ENCODE peak calls at places on chromosomes 5 and 9, in nine cellular contexts. One of them, this sample, is unnamed.

GRCh38 chr5:43917925-43918324 is 314.9 kb downstream of the NNT start:
- DNase-seq in HFFc6: no peak
- DNase-seq in GDM1: no peak
- DNase-seq in tibial artery: no peak
- DNase-seq in stimulated activated CD4-positive, alpha-beta T cell treated with anti-CD3 and anti-CD28 coated beads, Interleukin-12 subunit alpha, Interleukin-12 subunit beta, amount 100 ng/mL, for 48 hours: no peak
- DNase-seq in lung: no peak
- DNase-seq in epithelial cell of esophagus: no peak
- DNase-seq in ureter: no peak
- DNase-seq in NCI-H2081: no peak
- DNase-seq in this sample: peak

GRCh38 chr9:21873540-21874221 is 71.2 kb downstream of the MTAP start:
- DNase-seq in HFFc6: peak
- DNase-seq in GDM1: no peak
- DNase-seq in tibial artery: no peak
- DNase-seq in stimulated activated CD4-positive, alpha-beta T cell treated with anti-CD3 and anti-CD28 coated beads, Interleukin-12 subunit alpha, Interleukin-12 subunit beta, amount 100 ng/mL, for 48 hours: no peak
- DNase-seq in lung: no peak
- DNase-seq in epithelial cell of esophagus: peak
- DNase-seq in ureter: no peak
- DNase-seq in NCI-H2081: no peak
- DNase-seq in this sample: no peak

GRCh38 chr5:34625246-34625645 is 30.9 kb upstream of the RAI14 start:
- DNase-seq in HFFc6: no peak
- DNase-seq in GDM1: no peak
- DNase-seq in tibial artery: no peak
- DNase-seq in stimulated activated CD4-positive, alpha-beta T cell treated with anti-CD3 and anti-CD28 coated beads, Interleukin-12 subunit alpha, Interleukin-12 subunit beta, amount 100 ng/mL, for 48 hours: no peak
- DNase-seq in lung: no peak
- DNase-seq in epithelial cell of esophagus: no peak
- DNase-seq in ureter: no peak
- DNase-seq in NCI-H2081: no peak
- DNase-seq in this sample: no peak

GRCh38 chr5:38889424-38889823 is 43.6 kb downstream of the OSMR start:
- DNase-seq in HFFc6: no peak
- DNase-seq in GDM1: no peak
- DNase-seq in tibial artery: no peak
- DNase-seq in stimulated activated CD4-positive, alpha-beta T cell treated with anti-CD3 and anti-CD28 coated beads, Interleukin-12 subunit alpha, Interleukin-12 subunit beta, amount 100 ng/mL, for 48 hours: no peak
- DNase-seq in lung: no peak
- DNase-seq in epithelial cell of esophagus: no peak
- DNase-seq in ureter: no peak
- DNase-seq in NCI-H2081: no peak
- DNase-seq in this sample: no peak

GRCh38 chr9:112793213-112793810 is 42.8 kb downstream of the SNX30 start:
- DNase-seq in HFFc6: peak
- DNase-seq in GDM1: peak
- DNase-seq in tibial artery: peak
- DNase-seq in stimulated activated CD4-positive, alpha-beta T cell treated with anti-CD3 and anti-CD28 coated beads, Interleukin-12 subunit alpha, Interleukin-12 subunit beta, amount 100 ng/mL, for 48 hours: peak
- DNase-seq in lung: peak
- DNase-seq in epithelial cell of esophagus: peak
- DNase-seq in ureter: peak
- DNase-seq in NCI-H2081: peak
- DNase-seq in this sample: peak

GRCh38 chr5:171055881-171056454 is 194.2 kb downstream of the RANBP17 start:
- DNase-seq in HFFc6: no peak
- DNase-seq in GDM1: no peak
- DNase-seq in tibial artery: no peak
- DNase-seq in stimulated activated CD4-positive, alpha-beta T cell treated with anti-CD3 and anti-CD28 coated beads, Interleukin-12 subunit alpha, Interleukin-12 subunit beta, amount 100 ng/mL, for 48 hours: no peak
- DNase-seq in lung: no peak
- DNase-seq in epithelial cell of esophagus: peak
- DNase-seq in ureter: no peak
- DNase-seq in NCI-H2081: no peak
- DNase-seq in this sample: no peak

GRCh38 chr9:104256031-104256709 is 162.1 kb downstream of the SMC2 start:
- DNase-seq in HFFc6: no peak
- DNase-seq in GDM1: no peak
- DNase-seq in tibial artery: no peak
- DNase-seq in stimulated activated CD4-positive, alpha-beta T cell treated with anti-CD3 and anti-CD28 coated beads, Interleukin-12 subunit alpha, Interleukin-12 subunit beta, amount 100 ng/mL, for 48 hours: no peak
- DNase-seq in lung: no peak
- DNase-seq in epithelial cell of esophagus: peak
- DNase-seq in ureter: no peak
- DNase-seq in NCI-H2081: no peak
- DNase-seq in this sample: no peak

GRCh38 chr5:145925353-145925752 is 11.0 kb upstream of the SH3RF2 start:
- DNase-seq in HFFc6: peak
- DNase-seq in GDM1: no peak
- DNase-seq in tibial artery: no peak
- DNase-seq in stimulated activated CD4-positive, alpha-beta T cell treated with anti-CD3 and anti-CD28 coated beads, Interleukin-12 subunit alpha, Interleukin-12 subunit beta, amount 100 ng/mL, for 48 hours: no peak
- DNase-seq in lung: no peak
- DNase-seq in epithelial cell of esophagus: peak
- DNase-seq in ureter: no peak
- DNase-seq in NCI-H2081: no peak
- DNase-seq in this sample: no peak

GRCh38 chr9:136364369-136364748 is 815 bp upstream of the DNLZ start:
- DNase-seq in HFFc6: no peak
- DNase-seq in GDM1: no peak
- DNase-seq in tibial artery: no peak
- DNase-seq in stimulated activated CD4-positive, alpha-beta T cell treated with anti-CD3 and anti-CD28 coated beads, Interleukin-12 subunit alpha, Interleukin-12 subunit beta, amount 100 ng/mL, for 48 hours: no peak
- DNase-seq in lung: no peak
- DNase-seq in epithelial cell of esophagus: no peak
- DNase-seq in ureter: no peak
- DNase-seq in NCI-H2081: no peak
- DNase-seq in this sample: no peak

GRCh38 chr5:175460126-175460525 is 16.1 kb upstream of the DRD1 start:
- DNase-seq in HFFc6: peak
- DNase-seq in GDM1: no peak
- DNase-seq in tibial artery: no peak
- DNase-seq in stimulated activated CD4-positive, alpha-beta T cell treated with anti-CD3 and anti-CD28 coated beads, Interleukin-12 subunit alpha, Interleukin-12 subunit beta, amount 100 ng/mL, for 48 hours: no peak
- DNase-seq in lung: no peak
- DNase-seq in epithelial cell of esophagus: peak
- DNase-seq in ureter: no peak
- DNase-seq in NCI-H2081: peak
- DNase-seq in this sample: no peak

GRCh38 chr9:120869360-120869687 is 7.7 kb downstream of the PHF19 start:
- DNase-seq in HFFc6: no peak
- DNase-seq in GDM1: no peak
- DNase-seq in tibial artery: no peak
- DNase-seq in stimulated activated CD4-positive, alpha-beta T cell treated with anti-CD3 and anti-CD28 coated beads, Interleukin-12 subunit alpha, Interleukin-12 subunit beta, amount 100 ng/mL, for 48 hours: no peak
- DNase-seq in lung: no peak
- DNase-seq in epithelial cell of esophagus: no peak
- DNase-seq in ureter: no peak
- DNase-seq in NCI-H2081: no peak
- DNase-seq in this sample: no peak

GRCh38 chr5:157602505-157602904 is 26.9 kb upstream of the ADAM19 start:
- DNase-seq in HFFc6: peak
- DNase-seq in GDM1: no peak
- DNase-seq in tibial artery: no peak
- DNase-seq in stimulated activated CD4-positive, alpha-beta T cell treated with anti-CD3 and anti-CD28 coated beads, Interleukin-12 subunit alpha, Interleukin-12 subunit beta, amount 100 ng/mL, for 48 hours: peak
- DNase-seq in lung: no peak
- DNase-seq in epithelial cell of esophagus: peak
- DNase-seq in ureter: no peak
- DNase-seq in NCI-H2081: no peak
- DNase-seq in this sample: no peak

GRCh38 chr5:318931-319601 is 2.4 kb upstream of the AHRR start:
- DNase-seq in HFFc6: no peak
- DNase-seq in GDM1: no peak
- DNase-seq in tibial artery: no peak
- DNase-seq in stimulated activated CD4-positive, alpha-beta T cell treated with anti-CD3 and anti-CD28 coated beads, Interleukin-12 subunit alpha, Interleukin-12 subunit beta, amount 100 ng/mL, for 48 hours: no peak
- DNase-seq in lung: no peak
- DNase-seq in epithelial cell of esophagus: no peak
- DNase-seq in ureter: no peak
- DNase-seq in NCI-H2081: no peak
- DNase-seq in this sample: no peak

GRCh38 chr9:72882117-72882775 is 70.6 kb downstream of the ALDH1A1 start:
- DNase-seq in HFFc6: no peak
- DNase-seq in GDM1: no peak
- DNase-seq in tibial artery: peak
- DNase-seq in stimulated activated CD4-positive, alpha-beta T cell treated with anti-CD3 and anti-CD28 coated beads, Interleukin-12 subunit alpha, Interleukin-12 subunit beta, amount 100 ng/mL, for 48 hours: no peak
- DNase-seq in lung: no peak
- DNase-seq in epithelial cell of esophagus: no peak
- DNase-seq in ureter: no peak
- DNase-seq in NCI-H2081: no peak
- DNase-seq in this sample: peak

GRCh38 chr9:131667576-131667975 is 72.3 kb downstream of the RAPGEF1 start:
- DNase-seq in HFFc6: no peak
- DNase-seq in GDM1: no peak
- DNase-seq in tibial artery: no peak
- DNase-seq in stimulated activated CD4-positive, alpha-beta T cell treated with anti-CD3 and anti-CD28 coated beads, Interleukin-12 subunit alpha, Interleukin-12 subunit beta, amount 100 ng/mL, for 48 hours: peak
- DNase-seq in lung: no peak
- DNase-seq in epithelial cell of esophagus: no peak
- DNase-seq in ureter: no peak
- DNase-seq in NCI-H2081: no peak
- DNase-seq in this sample: no peak

GRCh38 chr9:132004323-132004722 is 75.3 kb downstream of the MED27 start:
- DNase-seq in HFFc6: no peak
- DNase-seq in GDM1: no peak
- DNase-seq in tibial artery: no peak
- DNase-seq in stimulated activated CD4-positive, alpha-beta T cell treated with anti-CD3 and anti-CD28 coated beads, Interleukin-12 subunit alpha, Interleukin-12 subunit beta, amount 100 ng/mL, for 48 hours: no peak
- DNase-seq in lung: no peak
- DNase-seq in epithelial cell of esophagus: no peak
- DNase-seq in ureter: no peak
- DNase-seq in NCI-H2081: no peak
- DNase-seq in this sample: no peak

GRCh38 chr9:113356686-113357292 is 7.4 kb downstream of the BSPRY start:
- DNase-seq in HFFc6: no peak
- DNase-seq in GDM1: no peak
- DNase-seq in tibial artery: no peak
- DNase-seq in stimulated activated CD4-positive, alpha-beta T cell treated with anti-CD3 and anti-CD28 coated beads, Interleukin-12 subunit alpha, Interleukin-12 subunit beta, amount 100 ng/mL, for 48 hours: no peak
- DNase-seq in lung: no peak
- DNase-seq in epithelial cell of esophagus: no peak
- DNase-seq in ureter: no peak
- DNase-seq in NCI-H2081: no peak
- DNase-seq in this sample: no peak

GRCh38 chr9:133727277-133727875 is 10.8 kb downstream of the SARDH start:
- DNase-seq in HFFc6: no peak
- DNase-seq in GDM1: no peak
- DNase-seq in tibial artery: no peak
- DNase-seq in stimulated activated CD4-positive, alpha-beta T cell treated with anti-CD3 and anti-CD28 coated beads, Interleukin-12 subunit alpha, Interleukin-12 subunit beta, amount 100 ng/mL, for 48 hours: no peak
- DNase-seq in lung: peak
- DNase-seq in epithelial cell of esophagus: no peak
- DNase-seq in ureter: peak
- DNase-seq in NCI-H2081: no peak
- DNase-seq in this sample: peak

GRCh38 chr5:57816108-57816507 is 333.5 kb upstream of the ACTBL2 start:
- DNase-seq in HFFc6: peak
- DNase-seq in GDM1: no peak
- DNase-seq in tibial artery: no peak
- DNase-seq in stimulated activated CD4-positive, alpha-beta T cell treated with anti-CD3 and anti-CD28 coated beads, Interleukin-12 subunit alpha, Interleukin-12 subunit beta, amount 100 ng/mL, for 48 hours: no peak
- DNase-seq in lung: no peak
- DNase-seq in epithelial cell of esophagus: peak
- DNase-seq in ureter: no peak
- DNase-seq in NCI-H2081: no peak
- DNase-seq in this sample: no peak

GRCh38 chr5:139763584-139764249 is 31.9 kb upstream of the PSD2 start:
- DNase-seq in HFFc6: no peak
- DNase-seq in GDM1: no peak
- DNase-seq in tibial artery: no peak
- DNase-seq in stimulated activated CD4-positive, alpha-beta T cell treated with anti-CD3 and anti-CD28 coated beads, Interleukin-12 subunit alpha, Interleukin-12 subunit beta, amount 100 ng/mL, for 48 hours: no peak
- DNase-seq in lung: no peak
- DNase-seq in epithelial cell of esophagus: no peak
- DNase-seq in ureter: no peak
- DNase-seq in NCI-H2081: no peak
- DNase-seq in this sample: no peak

GRCh38 chr5:172235827-172236749 is 42.1 kb downstream of the EFCAB9 start:
- DNase-seq in HFFc6: no peak
- DNase-seq in GDM1: no peak
- DNase-seq in tibial artery: no peak
- DNase-seq in stimulated activated CD4-positive, alpha-beta T cell treated with anti-CD3 and anti-CD28 coated beads, Interleukin-12 subunit alpha, Interleukin-12 subunit beta, amount 100 ng/mL, for 48 hours: no peak
- DNase-seq in lung: no peak
- DNase-seq in epithelial cell of esophagus: no peak
- DNase-seq in ureter: no peak
- DNase-seq in NCI-H2081: no peak
- DNase-seq in this sample: no peak

GRCh38 chr5:135059000-135059923 is 25.2 kb upstream of the PITX1 start:
- DNase-seq in HFFc6: no peak
- DNase-seq in GDM1: no peak
- DNase-seq in tibial artery: no peak
- DNase-seq in stimulated activated CD4-positive, alpha-beta T cell treated with anti-CD3 and anti-CD28 coated beads, Interleukin-12 subunit alpha, Interleukin-12 subunit beta, amount 100 ng/mL, for 48 hours: no peak
- DNase-seq in lung: no peak
- DNase-seq in epithelial cell of esophagus: no peak
- DNase-seq in ureter: no peak
- DNase-seq in NCI-H2081: no peak
- DNase-seq in this sample: no peak

GRCh38 chr5:12357596-12357995 is 453.4 kb upstream of the CTNND2 start:
- DNase-seq in HFFc6: no peak
- DNase-seq in GDM1: no peak
- DNase-seq in tibial artery: no peak
- DNase-seq in stimulated activated CD4-positive, alpha-beta T cell treated with anti-CD3 and anti-CD28 coated beads, Interleukin-12 subunit alpha, Interleukin-12 subunit beta, amount 100 ng/mL, for 48 hours: no peak
- DNase-seq in lung: no peak
- DNase-seq in epithelial cell of esophagus: no peak
- DNase-seq in ureter: no peak
- DNase-seq in NCI-H2081: no peak
- DNase-seq in this sample: no peak

GRCh38 chr5:134026521-134027202 is 21.9 kb upstream of the VDAC1 start:
- DNase-seq in HFFc6: peak
- DNase-seq in GDM1: peak
- DNase-seq in tibial artery: no peak
- DNase-seq in stimulated activated CD4-positive, alpha-beta T cell treated with anti-CD3 and anti-CD28 coated beads, Interleukin-12 subunit alpha, Interleukin-12 subunit beta, amount 100 ng/mL, for 48 hours: no peak
- DNase-seq in lung: no peak
- DNase-seq in epithelial cell of esophagus: peak
- DNase-seq in ureter: peak
- DNase-seq in NCI-H2081: peak
- DNase-seq in this sample: no peak

GRCh38 chr9:81080185-81080584 is 609.2 kb downstream of the TLE1 start:
- DNase-seq in HFFc6: no peak
- DNase-seq in GDM1: no peak
- DNase-seq in tibial artery: no peak
- DNase-seq in stimulated activated CD4-positive, alpha-beta T cell treated with anti-CD3 and anti-CD28 coated beads, Interleukin-12 subunit alpha, Interleukin-12 subunit beta, amount 100 ng/mL, for 48 hours: no peak
- DNase-seq in lung: no peak
- DNase-seq in epithelial cell of esophagus: no peak
- DNase-seq in ureter: no peak
- DNase-seq in NCI-H2081: no peak
- DNase-seq in this sample: no peak

GRCh38 chr5:139808481-139809330 is 13.1 kb downstream of the PSD2 start:
- DNase-seq in HFFc6: peak
- DNase-seq in GDM1: peak
- DNase-seq in tibial artery: no peak
- DNase-seq in stimulated activated CD4-positive, alpha-beta T cell treated with anti-CD3 and anti-CD28 coated beads, Interleukin-12 subunit alpha, Interleukin-12 subunit beta, amount 100 ng/mL, for 48 hours: peak
- DNase-seq in lung: no peak
- DNase-seq in epithelial cell of esophagus: peak
- DNase-seq in ureter: no peak
- DNase-seq in NCI-H2081: no peak
- DNase-seq in this sample: no peak

GRCh38 chr5:131534995-131535394 is 100.0 kb downstream of the RAPGEF6 start:
- DNase-seq in HFFc6: no peak
- DNase-seq in GDM1: no peak
- DNase-seq in tibial artery: no peak
- DNase-seq in stimulated activated CD4-positive, alpha-beta T cell treated with anti-CD3 and anti-CD28 coated beads, Interleukin-12 subunit alpha, Interleukin-12 subunit beta, amount 100 ng/mL, for 48 hours: no peak
- DNase-seq in lung: no peak
- DNase-seq in epithelial cell of esophagus: no peak
- DNase-seq in ureter: no peak
- DNase-seq in NCI-H2081: no peak
- DNase-seq in this sample: no peak